ENCODE peak calls at places on chromosomes 5 and 9, in five cellular contexts. One of them, this sample, is unnamed.

GRCh38 chr5:149271717-149272558 is at the start of gene AFAP1L1:
- DNase-seq in progenitor cell of endocrine pancreas: peak
- DNase-seq in stimulated activated CD4-positive, alpha-beta T cell treated with anti-CD3 and anti-CD28 coated beads, TNF-alpha, amount 100 ng/mL, for 1 hour: no peak
- DNase-seq in pons: peak
- DNase-seq in glomerular endothelial cell: no peak
- DNase-seq in this sample: peak

GRCh38 chr9:91433180-91433579 is 9.5 kb upstream of the NFIL3 start:
- DNase-seq in stimulated activated CD4-positive, alpha-beta T cell treated with anti-CD3 and anti-CD28 coated beads, TNF-alpha, amount 100 ng/mL, for 1 hour: no peak
- DNase-seq in progenitor cell of endocrine pancreas: no peak
- DNase-seq in pons: peak
- DNase-seq in glomerular endothelial cell: no peak
- DNase-seq in this sample: peak

GRCh38 chr9:70044450-70045307 is 1.0 kb downstream of the MAMDC2 start:
- DNase-seq in glomerular endothelial cell: no peak
- DNase-seq in stimulated activated CD4-positive, alpha-beta T cell treated with anti-CD3 and anti-CD28 coated beads, TNF-alpha, amount 100 ng/mL, for 1 hour: no peak
- DNase-seq in progenitor cell of endocrine pancreas: no peak
- DNase-seq in pons: no peak
- DNase-seq in this sample: no peak

GRCh38 chr9:113298311-113298710 is 4.9 kb downstream of the RNF183 start:
- DNase-seq in stimulated activated CD4-positive, alpha-beta T cell treated with anti-CD3 and anti-CD28 coated beads, TNF-alpha, amount 100 ng/mL, for 1 hour: no peak
- DNase-seq in progenitor cell of endocrine pancreas: no peak
- DNase-seq in pons: no peak
- DNase-seq in glomerular endothelial cell: no peak
- DNase-seq in this sample: no peak

GRCh38 chr5:56733580-56733979 is 81.8 kb upstream of the MAP3K1 start:
- DNase-seq in progenitor cell of endocrine pancreas: no peak
- DNase-seq in pons: no peak
- DNase-seq in stimulated activated CD4-positive, alpha-beta T cell treated with anti-CD3 and anti-CD28 coated beads, TNF-alpha, amount 100 ng/mL, for 1 hour: no peak
- DNase-seq in glomerular endothelial cell: no peak
- DNase-seq in this sample: no peak

GRCh38 chr5:80919678-80920196 is 40.4 kb upstream of the RASGRF2 start:
- DNase-seq in glomerular endothelial cell: no peak
- DNase-seq in pons: no peak
- DNase-seq in progenitor cell of endocrine pancreas: no peak
- DNase-seq in stimulated activated CD4-positive, alpha-beta T cell treated with anti-CD3 and anti-CD28 coated beads, TNF-alpha, amount 100 ng/mL, for 1 hour: no peak
- DNase-seq in this sample: no peak

GRCh38 chr5:166907314-166907713 is 1384.1 kb upstream of the WWC1 start:
- DNase-seq in pons: no peak
- DNase-seq in glomerular endothelial cell: no peak
- DNase-seq in stimulated activated CD4-positive, alpha-beta T cell treated with anti-CD3 and anti-CD28 coated beads, TNF-alpha, amount 100 ng/mL, for 1 hour: no peak
- DNase-seq in progenitor cell of endocrine pancreas: no peak
- DNase-seq in this sample: no peak

GRCh38 chr9:126307306-126308061 is 19.1 kb upstream of the MVB12B start:
- DNase-seq in glomerular endothelial cell: no peak
- DNase-seq in pons: peak
- DNase-seq in stimulated activated CD4-positive, alpha-beta T cell treated with anti-CD3 and anti-CD28 coated beads, TNF-alpha, amount 100 ng/mL, for 1 hour: no peak
- DNase-seq in progenitor cell of endocrine pancreas: no peak
- DNase-seq in this sample: peak

GRCh38 chr9:35335164-35335563 is 154.7 kb upstream of the RUSC2 start:
- DNase-seq in pons: no peak
- DNase-seq in stimulated activated CD4-positive, alpha-beta T cell treated with anti-CD3 and anti-CD28 coated beads, TNF-alpha, amount 100 ng/mL, for 1 hour: no peak
- DNase-seq in glomerular endothelial cell: peak
- DNase-seq in progenitor cell of endocrine pancreas: no peak
- DNase-seq in this sample: no peak

GRCh38 chr9:133728856-133729645 is 9.1 kb downstream of the SARDH start:
- DNase-seq in pons: no peak
- DNase-seq in glomerular endothelial cell: no peak
- DNase-seq in progenitor cell of endocrine pancreas: peak
- DNase-seq in stimulated activated CD4-positive, alpha-beta T cell treated with anti-CD3 and anti-CD28 coated beads, TNF-alpha, amount 100 ng/mL, for 1 hour: no peak
- DNase-seq in this sample: no peak

GRCh38 chr9:71490810-71491209 is 277.5 kb downstream of the CEMIP2 start:
- DNase-seq in progenitor cell of endocrine pancreas: no peak
- DNase-seq in pons: no peak
- DNase-seq in glomerular endothelial cell: no peak
- DNase-seq in stimulated activated CD4-positive, alpha-beta T cell treated with anti-CD3 and anti-CD28 coated beads, TNF-alpha, amount 100 ng/mL, for 1 hour: no peak
- DNase-seq in this sample: no peak

GRCh38 chr5:59061377-59061776 is 478.5 kb downstream of the RAB3C start:
- DNase-seq in stimulated activated CD4-positive, alpha-beta T cell treated with anti-CD3 and anti-CD28 coated beads, TNF-alpha, amount 100 ng/mL, for 1 hour: no peak
- DNase-seq in glomerular endothelial cell: no peak
- DNase-seq in pons: no peak
- DNase-seq in progenitor cell of endocrine pancreas: no peak
- DNase-seq in this sample: no peak

GRCh38 chr9:110650261-110650660 is 18.3 kb upstream of the MUSK start:
- DNase-seq in glomerular endothelial cell: no peak
- DNase-seq in stimulated activated CD4-positive, alpha-beta T cell treated with anti-CD3 and anti-CD28 coated beads, TNF-alpha, amount 100 ng/mL, for 1 hour: no peak
- DNase-seq in pons: no peak
- DNase-seq in progenitor cell of endocrine pancreas: no peak
- DNase-seq in this sample: no peak

GRCh38 chr9:16521868-16522381 is 348.5 kb downstream of the BNC2 start:
- DNase-seq in progenitor cell of endocrine pancreas: no peak
- DNase-seq in pons: peak
- DNase-seq in glomerular endothelial cell: no peak
- DNase-seq in stimulated activated CD4-positive, alpha-beta T cell treated with anti-CD3 and anti-CD28 coated beads, TNF-alpha, amount 100 ng/mL, for 1 hour: no peak
- DNase-seq in this sample: no peak

GRCh38 chr9:88628811-88629210 is 93.8 kb downstream of the NXNL2 start:
- DNase-seq in progenitor cell of endocrine pancreas: no peak
- DNase-seq in glomerular endothelial cell: no peak
- DNase-seq in stimulated activated CD4-positive, alpha-beta T cell treated with anti-CD3 and anti-CD28 coated beads, TNF-alpha, amount 100 ng/mL, for 1 hour: no peak
- DNase-seq in pons: no peak
- DNase-seq in this sample: no peak

GRCh38 chr9:81771606-81772005 is 82.3 kb upstream of the TLE1 start:
- DNase-seq in glomerular endothelial cell: no peak
- DNase-seq in stimulated activated CD4-positive, alpha-beta T cell treated with anti-CD3 and anti-CD28 coated beads, TNF-alpha, amount 100 ng/mL, for 1 hour: no peak
- DNase-seq in pons: no peak
- DNase-seq in progenitor cell of endocrine pancreas: no peak
- DNase-seq in this sample: no peak

GRCh38 chr5:54443264-54443663 is 12.2 kb upstream of the HSPB3 start:
- DNase-seq in pons: peak
- DNase-seq in glomerular endothelial cell: peak
- DNase-seq in stimulated activated CD4-positive, alpha-beta T cell treated with anti-CD3 and anti-CD28 coated beads, TNF-alpha, amount 100 ng/mL, for 1 hour: no peak
- DNase-seq in progenitor cell of endocrine pancreas: no peak
- DNase-seq in this sample: peak